ENCODE peak calls at places on chromosomes 13 and 19, in seven cellular contexts. One of them, this sample, is unnamed.

GRCh38 chr19:50315773-50316448 is 13.3 kb downstream of the KCNC3 start:
- DNase-seq in endothelial cell of umbilical vein: no peak
- DNase-seq in mammary epithelial cell: no peak
- DNase-seq in PC-3: no peak
- DNase-seq in PC-9: no peak
- DNase-seq in HepG2: no peak
- DNase-seq in SK-N-SH: peak; percentile 84
- DNase-seq in this sample: no peak

GRCh38 chr19:38583219-38583984 is 34.4 kb downstream of the MAP4K1 start:
- DNase-seq in endothelial cell of umbilical vein: no peak
- DNase-seq in mammary epithelial cell: no peak
- DNase-seq in PC-3: no peak
- DNase-seq in PC-9: no peak
- DNase-seq in HepG2: no peak
- DNase-seq in SK-N-SH: peak; percentile 8
- DNase-seq in this sample: no peak

GRCh38 chr19:35438527-35438926 is 9.5 kb upstream of the FFAR2 start:
- DNase-seq in endothelial cell of umbilical vein: no peak
- DNase-seq in mammary epithelial cell: peak; percentile 11
- DNase-seq in PC-3: no peak
- DNase-seq in PC-9: no peak
- DNase-seq in HepG2: no peak
- DNase-seq in SK-N-SH: no peak
- DNase-seq in this sample: no peak

GRCh38 chr13:92640936-92641335 is 585.7 kb upstream of the GPC6 start:
- DNase-seq in endothelial cell of umbilical vein: no peak
- DNase-seq in mammary epithelial cell: no peak
- DNase-seq in PC-3: no peak
- DNase-seq in PC-9: no peak
- DNase-seq in HepG2: no peak
- DNase-seq in SK-N-SH: no peak
- DNase-seq in this sample: no peak

GRCh38 chr13:18992791-18993190 is 188.8 kb downstream of the TUBA3C start:
- DNase-seq in endothelial cell of umbilical vein: no peak
- DNase-seq in mammary epithelial cell: no peak
- DNase-seq in PC-3: no peak
- DNase-seq in PC-9: no peak
- DNase-seq in HepG2: no peak
- DNase-seq in SK-N-SH: no peak
- DNase-seq in this sample: no peak

GRCh38 chr13:40406405-40407138 is 259.9 kb downstream of the FOXO1 start:
- DNase-seq in endothelial cell of umbilical vein: peak; percentile 35
- DNase-seq in mammary epithelial cell: peak; percentile 75
- DNase-seq in PC-3: peak; percentile 79
- DNase-seq in PC-9: peak; percentile 68
- DNase-seq in HepG2: peak; percentile 43
- DNase-seq in SK-N-SH: no peak
- DNase-seq in this sample: peak; percentile 50

GRCh38 chr13:114010401-114011101 is 36.7 kb upstream of the C13orf46 start:
- DNase-seq in endothelial cell of umbilical vein: no peak
- DNase-seq in mammary epithelial cell: no peak
- DNase-seq in PC-3: no peak
- DNase-seq in PC-9: no peak
- DNase-seq in HepG2: no peak
- DNase-seq in SK-N-SH: peak; percentile 65
- DNase-seq in this sample: no peak

GRCh38 chr19:1566392-1567115 is 1.6 kb downstream of the MEX3D start:
- DNase-seq in endothelial cell of umbilical vein: peak; percentile 81
- DNase-seq in mammary epithelial cell: peak; percentile 77
- DNase-seq in PC-3: peak; percentile 46
- DNase-seq in PC-9: no peak
- DNase-seq in HepG2: peak; percentile 40
- DNase-seq in SK-N-SH: peak; percentile 95
- DNase-seq in this sample: peak; percentile 88

GRCh38 chr13:26007774-26008173 is 44.0 kb downstream of the SHISA2 start:
- DNase-seq in endothelial cell of umbilical vein: peak; percentile 47
- DNase-seq in mammary epithelial cell: no peak
- DNase-seq in PC-3: peak; percentile 25
- DNase-seq in PC-9: no peak
- DNase-seq in HepG2: no peak
- DNase-seq in SK-N-SH: no peak
- DNase-seq in this sample: no peak

GRCh38 chr19:55372316-55373081 is 2.2 kb upstream of the IL11 start:
- DNase-seq in endothelial cell of umbilical vein: no peak
- DNase-seq in mammary epithelial cell: no peak
- DNase-seq in PC-3: peak; percentile 57
- DNase-seq in PC-9: peak; percentile 64
- DNase-seq in HepG2: peak; percentile 26
- DNase-seq in SK-N-SH: peak; percentile 64
- DNase-seq in this sample: peak; percentile 56

GRCh38 chr19:10517760-10518443 is 655 bp upstream of the S1PR5 start:
- DNase-seq in endothelial cell of umbilical vein: no peak
- DNase-seq in mammary epithelial cell: no peak
- DNase-seq in PC-3: peak; percentile 41
- DNase-seq in PC-9: no peak
- DNase-seq in HepG2: no peak
- DNase-seq in SK-N-SH: peak; percentile 69
- DNase-seq in this sample: peak; percentile 19

GRCh38 chr13:27516103-27516502 is 65.7 kb upstream of the MTIF3 start:
- DNase-seq in endothelial cell of umbilical vein: no peak
- DNase-seq in mammary epithelial cell: peak; percentile 17
- DNase-seq in PC-3: no peak
- DNase-seq in PC-9: no peak
- DNase-seq in HepG2: no peak
- DNase-seq in SK-N-SH: no peak
- DNase-seq in this sample: no peak

GRCh38 chr13:77222909-77223308 is 104.0 kb downstream of the MYCBP2 start:
- DNase-seq in endothelial cell of umbilical vein: no peak
- DNase-seq in mammary epithelial cell: no peak
- DNase-seq in PC-3: no peak
- DNase-seq in PC-9: no peak
- DNase-seq in HepG2: no peak
- DNase-seq in SK-N-SH: no peak
- DNase-seq in this sample: no peak

GRCh38 chr19:10305139-10305806 is 4.3 kb downstream of the ZGLP1 start:
- DNase-seq in endothelial cell of umbilical vein: no peak
- DNase-seq in mammary epithelial cell: no peak
- DNase-seq in PC-3: no peak
- DNase-seq in PC-9: no peak
- DNase-seq in HepG2: no peak
- DNase-seq in SK-N-SH: no peak
- DNase-seq in this sample: no peak

GRCh38 chr13:44048326-44048725 is 168.6 kb downstream of the LACC1 start:
- DNase-seq in endothelial cell of umbilical vein: no peak
- DNase-seq in mammary epithelial cell: no peak
- DNase-seq in PC-3: peak; percentile 46
- DNase-seq in PC-9: no peak
- DNase-seq in HepG2: peak; percentile 5
- DNase-seq in SK-N-SH: no peak
- DNase-seq in this sample: no peak

GRCh38 chr19:2476451-2477140 is 669 bp downstream of the GADD45B start:
- DNase-seq in endothelial cell of umbilical vein: peak; percentile 66
- DNase-seq in mammary epithelial cell: peak; percentile 49
- DNase-seq in PC-3: peak; percentile 39
- DNase-seq in PC-9: peak; percentile 48
- DNase-seq in HepG2: no peak
- DNase-seq in SK-N-SH: peak; percentile 66
- DNase-seq in this sample: peak; percentile 60

GRCh38 chr13:40096357-40096911 is 441.0 kb downstream of the COG6 start:
- DNase-seq in endothelial cell of umbilical vein: no peak
- DNase-seq in mammary epithelial cell: no peak
- DNase-seq in PC-3: no peak
- DNase-seq in PC-9: no peak
- DNase-seq in HepG2: no peak
- DNase-seq in SK-N-SH: no peak
- DNase-seq in this sample: no peak

GRCh38 chr13:43128504-43128929 is 105.1 kb downstream of the DNAJC15 start:
- DNase-seq in endothelial cell of umbilical vein: no peak
- DNase-seq in mammary epithelial cell: no peak
- DNase-seq in PC-3: no peak
- DNase-seq in PC-9: no peak
- DNase-seq in HepG2: no peak
- DNase-seq in SK-N-SH: peak; percentile 27
- DNase-seq in this sample: no peak

GRCh38 chr13:27306364-27306763 is 35.7 kb downstream of the RASL11A start:
- DNase-seq in endothelial cell of umbilical vein: no peak
- DNase-seq in mammary epithelial cell: no peak
- DNase-seq in PC-3: no peak
- DNase-seq in PC-9: no peak
- DNase-seq in HepG2: no peak
- DNase-seq in SK-N-SH: no peak
- DNase-seq in this sample: no peak

GRCh38 chr19:5953034-5953589 is 24.8 kb downstream of the RANBP3 start:
- DNase-seq in endothelial cell of umbilical vein: peak; percentile 31
- DNase-seq in mammary epithelial cell: no peak
- DNase-seq in PC-3: no peak
- DNase-seq in PC-9: no peak
- DNase-seq in HepG2: no peak
- DNase-seq in SK-N-SH: no peak
- DNase-seq in this sample: no peak

GRCh38 chr13:50676602-50677001 is 166.9 kb downstream of the DLEU7 start:
- DNase-seq in endothelial cell of umbilical vein: peak; percentile 49
- DNase-seq in mammary epithelial cell: peak; percentile 50
- DNase-seq in PC-3: peak; percentile 66
- DNase-seq in PC-9: peak; percentile 95
- DNase-seq in HepG2: no peak
- DNase-seq in SK-N-SH: no peak
- DNase-seq in this sample: peak; percentile 47

GRCh38 chr19:8335343-8336071 is 7.6 kb downstream of the KANK3 start:
- DNase-seq in endothelial cell of umbilical vein: no peak
- DNase-seq in mammary epithelial cell: no peak
- DNase-seq in PC-3: no peak
- DNase-seq in PC-9: peak; percentile 46
- DNase-seq in HepG2: no peak
- DNase-seq in SK-N-SH: peak; percentile 61
- DNase-seq in this sample: no peak

GRCh38 chr19:47595937-47596336 is 13.0 kb upstream of the BICRA start:
- DNase-seq in endothelial cell of umbilical vein: peak; percentile 27
- DNase-seq in mammary epithelial cell: no peak
- DNase-seq in PC-3: no peak
- DNase-seq in PC-9: no peak
- DNase-seq in HepG2: no peak
- DNase-seq in SK-N-SH: no peak
- DNase-seq in this sample: no peak

GRCh38 chr19:19209372-19209771 is 2.4 kb upstream of the NCAN start:
- DNase-seq in endothelial cell of umbilical vein: no peak
- DNase-seq in mammary epithelial cell: no peak
- DNase-seq in PC-3: no peak
- DNase-seq in PC-9: no peak
- DNase-seq in HepG2: no peak
- DNase-seq in SK-N-SH: no peak
- DNase-seq in this sample: no peak

DNA sequence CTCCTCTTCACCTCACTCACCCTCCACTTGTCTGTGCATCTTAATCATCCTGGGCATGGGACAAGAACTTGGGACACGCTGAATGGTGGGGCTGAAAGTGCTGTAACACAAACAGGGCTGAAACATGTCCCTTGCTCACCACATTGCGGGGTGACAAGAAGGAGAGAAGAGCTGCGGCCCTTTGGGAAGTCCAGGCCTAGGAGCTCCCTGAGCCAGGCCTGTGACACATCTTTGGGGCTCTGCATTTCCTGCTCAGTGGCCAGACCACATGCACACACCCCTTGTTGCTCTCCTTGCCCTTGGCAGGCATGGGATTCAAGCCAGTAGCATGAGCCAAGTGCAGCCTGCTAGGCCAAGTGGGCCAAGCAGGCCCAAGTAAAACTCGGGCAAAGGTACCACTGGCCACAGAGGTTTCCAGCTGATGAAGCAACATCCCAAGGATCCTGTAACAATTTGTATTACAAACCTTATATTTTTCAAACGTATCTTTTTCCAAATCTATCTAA is 1384.3 kb upstream of the PCDH20 start:
- DNase-seq in endothelial cell of umbilical vein: no peak
- DNase-seq in mammary epithelial cell: no peak
- DNase-seq in PC-3: no peak
- DNase-seq in PC-9: no peak
- DNase-seq in HepG2: no peak
- DNase-seq in SK-N-SH: no peak
- DNase-seq in this sample: no peak
- H2AFZ ChIP-seq in endothelial cell of umbilical vein: no peak overlapping the region
- H2AFZ ChIP-seq in mammary epithelial cell: no peak overlapping the region
- H2AFZ ChIP-seq in PC-3: no peak overlapping the region
- H2AFZ ChIP-seq in PC-9: no peak overlapping the region
- H2AFZ ChIP-seq in HepG2: no peak overlapping the region
- H2AFZ ChIP-seq in SK-N-SH: no peak overlapping the region
- H2AFZ ChIP-seq in this sample: no peak overlapping the region

GRCh38 chr13:24180743-24181384 is 20.3 kb downstream of the SPATA13 start:
- DNase-seq in endothelial cell of umbilical vein: no peak
- DNase-seq in mammary epithelial cell: no peak
- DNase-seq in PC-3: no peak
- DNase-seq in PC-9: no peak
- DNase-seq in HepG2: no peak
- DNase-seq in SK-N-SH: no peak
- DNase-seq in this sample: no peak
- H3K27ac ChIP-seq in endothelial cell of umbilical vein: no peak overlapping the region
- H3K27ac ChIP-seq in mammary epithelial cell: no peak overlapping the region
- H3K27ac ChIP-seq in PC-3: no peak overlapping the region
- H3K27ac ChIP-seq in PC-9: no peak overlapping the region
- H3K27ac ChIP-seq in HepG2: no peak overlapping the region
- H3K27ac ChIP-seq in SK-N-SH: no peak overlapping the region
- H3K27ac ChIP-seq in this sample: no peak overlapping the region

DNA sequence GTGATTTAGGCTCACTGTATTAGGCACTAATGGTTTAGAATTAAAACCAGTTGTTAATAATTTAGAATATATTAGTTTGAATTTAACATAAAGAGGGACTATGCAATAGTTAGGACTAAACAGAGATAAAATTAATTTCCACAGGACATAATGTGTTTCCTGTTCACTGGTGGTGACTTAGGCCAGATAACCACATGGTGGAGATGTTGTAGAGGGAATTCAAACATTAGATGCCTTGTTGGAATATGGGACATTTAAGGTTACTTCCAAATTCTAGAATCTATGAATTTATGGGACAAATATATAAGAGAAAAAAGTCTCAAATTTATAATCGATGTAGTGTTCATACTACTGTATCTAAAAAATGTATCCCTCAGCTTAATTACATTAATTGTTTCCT is 615.5 kb upstream of the KLHL1 start:
- DNase-seq in endothelial cell of umbilical vein: peak; percentile 62
- DNase-seq in mammary epithelial cell: no peak
- DNase-seq in PC-3: peak; percentile 42
- DNase-seq in PC-9: no peak
- DNase-seq in HepG2: peak; percentile 5
- DNase-seq in SK-N-SH: peak; percentile 34
- DNase-seq in this sample: no peak
- TF ChIP-seq CTCF in endothelial cell of umbilical vein: peak; percentile 28
- TF ChIP-seq CTCF in mammary epithelial cell: no peak
- TF ChIP-seq CTCF in PC-3: peak; percentile 55
- TF ChIP-seq CTCF in PC-9: no peak
- TF ChIP-seq CTCF in HepG2: peak; percentile 49
- TF ChIP-seq CTCF in SK-N-SH: peak; percentile 68
- TF ChIP-seq CTCF in this sample: peak; percentile 52

GRCh38 chr13:100024023-100024422 is 42.4 kb downstream of the ZIC2 start:
- DNase-seq in endothelial cell of umbilical vein: no peak
- DNase-seq in mammary epithelial cell: no peak
- DNase-seq in PC-3: no peak
- DNase-seq in PC-9: no peak
- DNase-seq in HepG2: no peak
- DNase-seq in SK-N-SH: no peak
- DNase-seq in this sample: no peak

GRCh38 chr13:100019780-100020356 is 38.3 kb downstream of the ZIC2 start:
- DNase-seq in endothelial cell of umbilical vein: no peak
- DNase-seq in mammary epithelial cell: no peak
- DNase-seq in PC-3: no peak
- DNase-seq in PC-9: no peak
- DNase-seq in HepG2: peak; percentile 48
- DNase-seq in SK-N-SH: no peak
- DNase-seq in this sample: no peak

GRCh38 chr13:100022798-100023197 is 41.2 kb downstream of the ZIC2 start:
- DNase-seq in endothelial cell of umbilical vein: no peak
- DNase-seq in mammary epithelial cell: peak; percentile 84
- DNase-seq in PC-3: peak; percentile 1
- DNase-seq in PC-9: no peak
- DNase-seq in HepG2: no peak
- DNase-seq in SK-N-SH: no peak
- DNase-seq in this sample: no peak
- H2AFZ ChIP-seq in endothelial cell of umbilical vein: no peak overlapping the region
- H2AFZ ChIP-seq in mammary epithelial cell: no peak overlapping the region
- H2AFZ ChIP-seq in PC-3: no peak overlapping the region
- H2AFZ ChIP-seq in PC-9: no peak overlapping the region
- H2AFZ ChIP-seq in HepG2: no peak overlapping the region
- H2AFZ ChIP-seq in SK-N-SH: no peak overlapping the region
- H2AFZ ChIP-seq in this sample: no peak overlapping the region

This sample was measured in hepatocyte.